ENCODE peak calls at places on chromosomes 4 and X, in six cellular contexts. Z is activated CD8-positive, alpha-beta memory T cell treated with anti-CD3 and anti-CD28 coated beads, Interleukin-2, amount 50 U/mL, for 4 hours; B is SK-MEL-5; M is fibroblast of the aortic adventitia; P is CD4-positive, alpha-beta memory T cell; D is IMR-90. R is an unnamed sample.

GRCh38 chrX:153400146-153401132 is 711 bp downstream of the PNMA6E start:
- DNase-seq in Z (peak), P (peak), M (no peak), D (no peak), B (peak), R (no peak)

GRCh38 chrX:25206761-25207160 is 191.0 kb upstream of the ARX start:
- DNase-seq in P (no peak), B (no peak), Z (no peak), M (peak), D (peak), R (no peak)

GRCh38 chrX:23503835-23504539 is 163.3 kb upstream of the PRDX4 start:
- DNase-seq in Z (no peak), B (no peak), D (peak), P (no peak), M (peak), R (peak)

GRCh38 chr4:7196283-7196651 is 3.9 kb downstream of the SORCS2 start:
- DNase-seq in D (no peak), P (no peak), Z (no peak), B (no peak), M (no peak), R (no peak)

GRCh38 chrX:154592505-154592904 is 7.6 kb downstream of the CTAG1A start:
- DNase-seq in Z (no peak), D (no peak), B (no peak), M (no peak), P (no peak), R (no peak)

GRCh38 chr4:141711211-141711610 is 74.8 kb downstream of the IL15 start:
- DNase-seq in M (peak), B (peak), D (peak), P (no peak), Z (no peak), R (no peak)

GRCh38 chr4:189124149-189124758 is 816.4 kb upstream of the FRG1 start:
- DNase-seq in B (peak), D (peak), M (no peak), Z (no peak), P (no peak), R (no peak)

GRCh38 chrX:134543201-134543797 is 83.3 kb downstream of the HPRT1 start:
- DNase-seq in Z (no peak), B (no peak), M (no peak), P (no peak), D (no peak), R (no peak)

GRCh38 chr4:7003176-7003878 is 39.8 kb upstream of the TADA2B start:
- DNase-seq in M (no peak), B (no peak), P (no peak), Z (no peak), D (no peak), R (no peak)

GRCh38 chr4:164509951-164510350 is 244.0 kb upstream of the SMIM31 start:
- DNase-seq in D (no peak), P (no peak), B (no peak), Z (no peak), M (no peak), R (peak)

GRCh38 chrX:6004529-6004928 is 224.1 kb downstream of the NLGN4X start:
- DNase-seq in B (no peak), M (no peak), D (no peak), P (no peak), Z (no peak), R (no peak)

GRCh38 chr4:108375434-108375833 is 206.7 kb upstream of the LEF1 start:
- DNase-seq in Z (no peak), P (no peak), B (no peak), D (no peak), M (no peak), R (no peak)

GRCh38 chr4:87978656-87979055 is 3.1 kb downstream of the SPP1 start:
- DNase-seq in P (no peak), B (peak), M (peak), Z (no peak), D (peak), R (peak)

GRCh38 chrX:38999099-38999498 is 197.8 kb downstream of the MID1IP1 start:
- DNase-seq in B (no peak), P (no peak), Z (no peak), D (no peak), M (no peak), R (no peak)

GRCh38 chrX:115584715-115585114 is 23.7 kb downstream of the PLS3 start:
- DNase-seq in D (peak), P (no peak), Z (no peak), M (peak), B (no peak), R (no peak)

GRCh38 chr4:117983541-117984451 is 50.5 kb upstream of the NDST3 start:
- DNase-seq in B (peak), P (no peak), Z (no peak), D (peak), M (no peak), R (peak)

GRCh38 chr4:42302348-42302747 is 94.9 kb upstream of the SHISA3 start:
- DNase-seq in B (peak), D (peak), P (no peak), M (peak), Z (no peak), R (peak)

GRCh38 chr4:80079255-80079923 is 6.4 kb upstream of the ANTXR2 start:
- DNase-seq in Z (no peak), P (no peak), B (no peak), M (no peak), D (no peak), R (no peak)

GRCh38 chr4:58163172-58163571 is 1053.0 kb upstream of the IGFBP7 start:
- DNase-seq in B (no peak), Z (no peak), M (no peak), P (no peak), D (no peak), R (no peak)

GRCh38 chrX:19750028-19750786 is 137.2 kb downstream of the SH3KBP1 start:
- DNase-seq in P (peak), D (no peak), M (no peak), Z (no peak), B (no peak), R (no peak)

GRCh38 chr4:125322363-125322730 is 7.6 kb downstream of the FAT4 start:
- DNase-seq in M (peak), Z (no peak), B (no peak), P (no peak), D (peak), R (peak)

GRCh38 chr4:121685257-121685656 is 11.5 kb downstream of the ANXA5 start:
- DNase-seq in P (no peak), D (peak), Z (no peak), B (no peak), M (no peak), R (no peak)

GRCh38 chrX:1248381-1249061 is 20.1 kb upstream of the CSF2RA start:
- DNase-seq in Z (no peak), D (no peak), B (no peak), M (no peak), P (no peak), R (no peak)

GRCh38 chr4:42627887-42628646 is 28.8 kb downstream of the ATP8A1 start:
- DNase-seq in B (peak), Z (peak), P (no peak), D (no peak), M (peak), R (no peak)

GRCh38 chr4:130395871-130396270 is 1299.9 kb downstream of the C4orf33 start:
- DNase-seq in B (no peak), P (no peak), M (peak), Z (no peak), D (peak), R (no peak)

GRCh38 chr4:100789991-100790390 is 272.2 kb upstream of the EMCN start:
- DNase-seq in Z (no peak), D (no peak), P (no peak), M (no peak), B (no peak), R (no peak)

GRCh38 chr4:4637710-4638109 is 95.9 kb upstream of the STX18 start:
- DNase-seq in M (no peak), B (no peak), D (no peak), Z (no peak), P (no peak), R (no peak)

GRCh38 chrX:153642655-153643430 is 4.2 kb upstream of the DUSP9 start:
- DNase-seq in D (no peak), M (no peak), P (no peak), B (no peak), Z (no peak), R (no peak)

GRCh38 chr4:120443111-120443510 is 376.5 kb upstream of the MAD2L1 start:
- DNase-seq in P (no peak), Z (no peak), M (peak), B (no peak), D (no peak), R (no peak)